ENCODE peak calls at places on chromosomes 6 and 20, in five cellular contexts. Z is astrocyte of the hippocampus, C is RPMI8226, I is WTC11, D is NCI-H1930. W is an unnamed sample.

GRCh38 chr6:32954983-32955802 is 2.3 kb upstream of the HLA-DMA start:
- DNase-seq in I (peak; percentile 53), Z (no peak), C (peak; percentile 64), D (no peak), W (peak; percentile 48)

GRCh38 chr6:56841751-56842150 is 113.2 kb upstream of the BEND6 start:
- DNase-seq in Z (no peak), D (no peak), I (no peak), C (peak; percentile 9), W (no peak)

GRCh38 chr20:20148774-20149173 is 96.4 kb downstream of the CFAP61 start:
- DNase-seq in Z (no peak), C (no peak), I (no peak), D (no peak), W (no peak)

GRCh38 chr20:63178889-63179751 is 36.8 kb downstream of the YTHDF1 start:
- DNase-seq in D (peak; percentile 32), Z (peak; percentile 47), I (peak; percentile 57), C (peak; percentile 64), W (peak; percentile 48)

GRCh38 chr20:37677969-37678610 is 15.7 kb upstream of the CTNNBL1 start:
- DNase-seq in I (no peak), C (no peak), D (no peak), Z (no peak), W (no peak)

GRCh38 chr20:19735446-19735845 is 22.6 kb upstream of the RIN2 start:
- DNase-seq in I (no peak), Z (peak; percentile 81), D (no peak), C (no peak), W (peak; percentile 85)

GRCh38 chr20:58677205-58677604 is 15.4 kb upstream of the NPEPL1 start:
- DNase-seq in Z (no peak), C (no peak), I (no peak), D (no peak), W (no peak)

GRCh38 chr6:52596371-52597028 is 19.6 kb upstream of the TRAM2 start:
- DNase-seq in D (no peak), Z (no peak), C (no peak), I (no peak), W (no peak)

GRCh38 chr20:64067733-64068307 is 4.8 kb downstream of the TCEA2 start:
- DNase-seq in C (no peak), Z (no peak), I (no peak), D (no peak), W (no peak)

W was measured in MG63.